ENCODE peak calls at places on chromosomes 11 and 22, in ten cellular contexts. R, V, F, B, X, N, I, L, W and P are unnamed samples.

GRCh38 chr11:10623797-10624761 is 55.6 kb upstream of the LYVE1 start:
- DNase-seq in R (no peak), V (peak; percentile 22), F (peak; percentile 68), B (peak; percentile 67), X (peak; percentile 18), N (peak; percentile 75), I (no peak), L (peak; percentile 41), W (peak; percentile 80), P (no peak)

GRCh38 chr11:76664578-76665061 is 5.9 kb downstream of the LRRC32 start:
- DNase-seq in R (no peak), V (no peak), F (no peak), B (no peak), X (no peak), N (no peak), I (no peak), L (no peak), W (peak; percentile 40), P (no peak)

GRCh38 chr11:80495116-80495515 is 1054.3 kb upstream of the TENM4 start:
- DNase-seq in R (no peak), V (no peak), F (no peak), B (no peak), X (no peak), N (no peak), I (no peak), L (no peak), W (no peak), P (no peak)

GRCh38 chr11:88523362-88524028 is 186.0 kb upstream of the CTSC start:
- DNase-seq in R (no peak), V (no peak), F (no peak), B (no peak), X (no peak), N (no peak), I (no peak), L (no peak), W (no peak), P (no peak)

GRCh38 chr11:33723238-33723881 is 12.9 kb downstream of the CD59 start:
- DNase-seq in R (peak; percentile 75), V (no peak), F (no peak), B (no peak), X (peak; percentile 72), N (no peak), I (peak; percentile 61), L (peak; percentile 83), W (no peak), P (no peak)

GRCh38 chr11:33044281-33044680 is 4.9 kb downstream of the TCP11L1 start:
- DNase-seq in R (peak; percentile 58), V (no peak), F (no peak), B (no peak), X (no peak), N (no peak), I (no peak), L (no peak), W (no peak), P (no peak)

GRCh38 chr22:22786301-22787115 is 101.1 kb upstream of the IGLL5 start:
- DNase-seq in R (no peak), V (no peak), F (no peak), B (no peak), X (no peak), N (no peak), I (no peak), L (no peak), W (no peak), P (no peak)

GRCh38 chr22:44209343-44209742 is 28.6 kb downstream of the PARVG start:
- DNase-seq in R (no peak), V (no peak), F (no peak), B (no peak), X (no peak), N (no peak), I (no peak), L (no peak), W (no peak), P (no peak)

GRCh38 chr11:67996622-67997459 is 7.1 kb downstream of the UNC93B1 start:
- DNase-seq in R (peak; percentile 39), V (peak; percentile 58), F (no peak), B (no peak), X (no peak), N (peak; percentile 98), I (peak; percentile 67), L (no peak), W (peak; percentile 87), P (peak; percentile 80)

GRCh38 chr11:4032097-4032496 is 62.5 kb upstream of the RRM1 start:
- DNase-seq in R (no peak), V (no peak), F (no peak), B (no peak), X (no peak), N (no peak), I (no peak), L (no peak), W (peak; percentile 55), P (no peak)

GRCh38 chr11:10666556-10666955 is 27.0 kb downstream of the IRAG1 start:
- DNase-seq in R (no peak), V (no peak), F (no peak), B (no peak), X (no peak), N (no peak), I (no peak), L (no peak), W (no peak), P (no peak)

GRCh38 chr11:6249822-6250555 is 9.6 kb upstream of the CCKBR start:
- DNase-seq in R (peak; percentile 78), V (no peak), F (no peak), B (no peak), X (peak; percentile 45), N (no peak), I (peak; percentile 97), L (peak; percentile 60), W (no peak), P (no peak)

GRCh38 chr11:117226388-117227385 is 5.2 kb downstream of the PCSK7 start:
- DNase-seq in R (no peak), V (peak; percentile 38), F (peak; percentile 79), B (peak; percentile 82), X (peak; percentile 39), N (no peak), I (peak; percentile 63), L (peak; percentile 58), W (no peak), P (peak; percentile 53)

GRCh38 chr11:16001044-16001568 is 355.2 kb downstream of the SOX6 start:
- DNase-seq in R (no peak), V (no peak), F (no peak), B (no peak), X (no peak), N (no peak), I (no peak), L (no peak), W (no peak), P (no peak)

GRCh38 chr11:109865558-109866186 is 227.5 kb upstream of the ZC3H12C start:
- DNase-seq in R (no peak), V (no peak), F (no peak), B (no peak), X (no peak), N (peak; percentile 12), I (peak; percentile 74), L (peak; percentile 11), W (no peak), P (no peak)
- TF ChIP-seq CTCF in R (no peak), V (no peak), F (peak; percentile 23), B (peak; percentile 13), X (peak; percentile 27), N (no peak), I (peak; percentile 47), L (no peak), W (no peak), P (no peak)

DNA sequence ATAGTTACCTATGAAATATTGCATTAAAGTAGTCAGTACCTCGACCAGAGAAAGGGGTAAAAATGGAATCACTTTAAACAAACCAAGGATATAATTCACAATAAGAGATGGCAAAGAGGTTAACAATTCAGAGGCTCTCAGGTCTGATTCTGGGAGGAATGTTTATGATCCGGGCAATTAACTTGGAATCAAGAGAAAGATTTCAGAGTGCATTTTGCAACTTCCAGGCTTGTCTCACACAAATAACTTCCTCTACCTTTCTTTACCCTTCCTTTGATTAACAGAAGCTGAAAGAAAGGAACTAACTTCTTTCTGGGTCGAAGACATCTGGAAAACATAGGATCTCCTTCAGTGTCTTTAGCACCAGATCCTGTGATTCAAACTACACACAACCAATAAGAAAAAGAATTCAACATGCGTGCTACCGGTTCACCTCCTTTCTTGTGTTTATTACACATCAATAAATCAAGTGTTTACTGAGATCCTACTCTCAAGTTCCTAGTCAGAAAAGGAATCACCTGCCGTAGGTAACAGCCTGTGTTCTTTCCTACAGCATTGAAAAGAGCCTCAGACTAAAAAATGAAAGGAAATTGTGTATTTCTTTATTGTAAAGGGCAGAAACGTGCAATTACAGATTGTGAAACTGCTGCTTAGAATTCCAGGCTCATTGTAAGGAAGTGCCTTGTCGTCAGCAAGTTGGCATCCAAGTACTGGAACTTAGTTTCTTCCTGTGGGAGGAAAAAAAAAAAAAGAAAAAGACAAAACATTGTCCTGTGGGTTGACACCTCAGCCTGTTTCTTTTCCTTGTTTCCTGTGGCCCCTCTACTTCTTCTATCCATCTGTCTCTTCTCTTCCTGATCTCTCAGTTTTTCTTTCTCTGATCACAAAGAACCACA is 29.5 kb downstream of the CARD18 start:
- DNase-seq in R (no peak), V (no peak), F (no peak), B (no peak), X (no peak), N (no peak), I (no peak), L (peak; percentile 12), W (no peak), P (no peak)
- TF ChIP-seq CTCF in R (no peak), V (no peak), F (no peak), B (no peak), X (no peak), N (no peak), I (no peak), L (no peak), W (no peak), P (no peak)

DNA sequence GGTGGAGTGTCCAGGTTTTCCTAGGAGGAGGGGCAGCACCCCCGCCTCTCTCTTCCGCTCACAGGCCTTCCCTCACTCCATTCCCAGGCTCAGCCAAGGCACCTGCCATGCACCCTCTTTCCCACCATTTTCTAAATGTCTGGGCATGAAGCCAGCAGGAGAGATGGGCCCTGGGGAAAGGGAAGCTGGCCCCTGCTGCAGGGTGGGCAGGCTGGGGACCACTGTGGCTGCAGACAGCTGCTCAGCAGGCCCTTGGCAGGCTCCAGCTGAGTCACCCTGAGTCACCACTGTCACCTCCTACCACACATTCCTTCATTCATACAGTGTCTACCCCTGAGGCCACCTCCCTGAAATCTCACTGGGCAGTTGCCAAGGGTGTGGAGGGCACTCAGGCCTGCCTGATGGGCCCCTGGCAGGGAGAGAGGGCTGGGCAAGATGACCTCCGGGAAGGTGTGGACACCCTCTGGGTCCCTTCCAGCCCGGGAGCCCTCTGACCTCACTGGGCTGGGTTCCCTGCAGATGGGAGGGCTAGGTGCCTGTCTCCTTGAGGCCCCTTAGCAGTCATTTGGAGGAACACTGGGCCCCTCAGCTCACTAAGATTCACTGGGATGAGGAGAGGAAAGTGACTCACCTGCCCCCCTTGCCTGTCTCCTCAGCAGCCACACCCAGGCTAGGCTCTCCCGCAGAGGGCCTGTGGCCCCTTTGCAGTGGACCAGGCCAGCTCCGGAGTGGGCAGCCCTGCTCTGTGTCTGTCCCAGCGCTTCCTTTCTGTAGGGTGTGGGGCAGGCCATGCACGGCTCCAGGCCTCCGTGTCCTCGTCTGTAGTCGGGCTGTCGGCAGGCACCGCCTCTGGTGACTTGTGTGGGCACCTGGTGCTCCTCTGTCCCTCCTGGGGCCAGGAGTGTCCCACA is 7.8 kb downstream of the MYEOV start:
- DNase-seq in R (no peak), V (no peak), F (no peak), B (no peak), X (peak; percentile 100), N (no peak), I (peak; percentile 60), L (no peak), W (peak; percentile 80), P (no peak)
- TF ChIP-seq CTCF in R (no peak), V (no peak), F (no peak), B (no peak), X (no peak), N (no peak), I (no peak), L (no peak), W (no peak), P (no peak)

GRCh38 chr22:42519544-42520237 is at the start of gene RRP7A:
- DNase-seq in R (no peak), V (peak; percentile 76), F (peak; percentile 87), B (peak; percentile 87), X (peak; percentile 70), N (peak; percentile 83), I (peak; percentile 72), L (peak; percentile 87), W (peak; percentile 84), P (peak; percentile 91)
- TF ChIP-seq CTCF in R (no peak), V (no peak), F (no peak), B (no peak), X (no peak), N (no peak), I (no peak), L (no peak), W (no peak), P (no peak)